ENCODE peak calls at places on chromosomes 7 and 10, in five cellular contexts. One of them, this sample, is unnamed.

GRCh38 chr7:76507723-76508406 is 2.5 kb upstream of the UPK3B start:
- DNase-seq in progenitor cell of endocrine pancreas: no peak
- DNase-seq in GM23248: peak
- DNase-seq in left colon: no peak
- DNase-seq in GM06990: no peak
- DNase-seq in this sample: no peak

GRCh38 chr10:43949351-43949750 is 300.7 kb upstream of the ZNF32 start:
- DNase-seq in GM06990: no peak
- DNase-seq in GM23248: no peak
- DNase-seq in left colon: no peak
- DNase-seq in progenitor cell of endocrine pancreas: no peak
- DNase-seq in this sample: no peak

GRCh38 chr7:131513245-131514061 is 43.0 kb downstream of the PODXL start:
- DNase-seq in progenitor cell of endocrine pancreas: peak
- DNase-seq in GM23248: peak
- DNase-seq in left colon: peak
- DNase-seq in GM06990: peak
- DNase-seq in this sample: peak

GRCh38 chr7:7969306-7970112 is 913 bp downstream of the GLCCI1 start:
- DNase-seq in progenitor cell of endocrine pancreas: peak
- DNase-seq in GM23248: peak
- DNase-seq in GM06990: peak
- DNase-seq in left colon: peak
- DNase-seq in this sample: no peak

GRCh38 chr10:69976795-69977546 is 75.7 kb upstream of the MACROH2A2 start:
- DNase-seq in GM06990: no peak
- DNase-seq in progenitor cell of endocrine pancreas: no peak
- DNase-seq in left colon: no peak
- DNase-seq in GM23248: no peak
- DNase-seq in this sample: no peak

GRCh38 chr10:99382181-99382580 is 48.2 kb downstream of the GOT1 start:
- DNase-seq in GM23248: peak
- DNase-seq in left colon: no peak
- DNase-seq in progenitor cell of endocrine pancreas: no peak
- DNase-seq in GM06990: no peak
- DNase-seq in this sample: no peak

GRCh38 chr7:67794544-67794943 is 797.9 kb downstream of the TYW1 start:
- DNase-seq in progenitor cell of endocrine pancreas: no peak
- DNase-seq in GM06990: no peak
- DNase-seq in GM23248: no peak
- DNase-seq in left colon: no peak
- DNase-seq in this sample: no peak

GRCh38 chr7:107687656-107688055 is 27.0 kb downstream of the SLC26A4 start:
- DNase-seq in progenitor cell of endocrine pancreas: no peak
- DNase-seq in GM23248: peak
- DNase-seq in left colon: no peak
- DNase-seq in GM06990: no peak
- DNase-seq in this sample: no peak

GRCh38 chr7:115683093-115683492 is 347.5 kb downstream of the TFEC start:
- DNase-seq in progenitor cell of endocrine pancreas: no peak
- DNase-seq in GM23248: no peak
- DNase-seq in GM06990: no peak
- DNase-seq in left colon: no peak
- DNase-seq in this sample: no peak

GRCh38 chr10:60732240-60733188 is 45.8 kb upstream of the CDK1 start:
- DNase-seq in GM06990: no peak
- DNase-seq in GM23248: peak
- DNase-seq in progenitor cell of endocrine pancreas: no peak
- DNase-seq in left colon: peak
- DNase-seq in this sample: no peak

GRCh38 chr7:79820387-79820786 is 314.2 kb upstream of the GNAI1 start:
- DNase-seq in GM23248: peak
- DNase-seq in left colon: peak
- DNase-seq in progenitor cell of endocrine pancreas: no peak
- DNase-seq in GM06990: no peak
- DNase-seq in this sample: no peak

GRCh38 chr7:44128721-44129582 is 5.6 kb upstream of the POLD2 start:
- DNase-seq in left colon: no peak
- DNase-seq in GM06990: no peak
- DNase-seq in progenitor cell of endocrine pancreas: no peak
- DNase-seq in GM23248: no peak
- DNase-seq in this sample: no peak

GRCh38 chr10:4214912-4215311 is 429.9 kb upstream of the KLF6 start:
- DNase-seq in GM06990: no peak
- DNase-seq in left colon: no peak
- DNase-seq in GM23248: peak
- DNase-seq in progenitor cell of endocrine pancreas: no peak
- DNase-seq in this sample: no peak

GRCh38 chr7:145152589-145152988 is 316.7 kb upstream of the TPK1 start:
- DNase-seq in progenitor cell of endocrine pancreas: no peak
- DNase-seq in GM23248: no peak
- DNase-seq in GM06990: no peak
- DNase-seq in left colon: no peak
- DNase-seq in this sample: no peak

GRCh38 chr10:48207853-48208252 is 66.6 kb downstream of the FRMPD2 start:
- DNase-seq in left colon: no peak
- DNase-seq in GM23248: no peak
- DNase-seq in GM06990: no peak
- DNase-seq in progenitor cell of endocrine pancreas: no peak
- DNase-seq in this sample: no peak

GRCh38 chr7:70193514-70193913 is 595.2 kb downstream of the AUTS2 start:
- DNase-seq in GM23248: peak
- DNase-seq in GM06990: no peak
- DNase-seq in left colon: no peak
- DNase-seq in progenitor cell of endocrine pancreas: no peak
- DNase-seq in this sample: peak

GRCh38 chr7:154857240-154857639 is 145.7 kb downstream of the PAXIP1 start:
- DNase-seq in left colon: no peak
- DNase-seq in GM06990: no peak
- DNase-seq in GM23248: no peak
- DNase-seq in progenitor cell of endocrine pancreas: no peak
- DNase-seq in this sample: no peak

GRCh38 chr10:62543566-62543965 is 169.4 kb downstream of the ZNF365 start:
- DNase-seq in progenitor cell of endocrine pancreas: no peak
- DNase-seq in GM23248: no peak
- DNase-seq in GM06990: no peak
- DNase-seq in left colon: no peak
- DNase-seq in this sample: no peak

GRCh38 chr7:131578602-131579001 is 22.2 kb upstream of the PODXL start:
- DNase-seq in GM06990: no peak
- DNase-seq in left colon: no peak
- DNase-seq in GM23248: no peak
- DNase-seq in progenitor cell of endocrine pancreas: no peak
- DNase-seq in this sample: no peak

GRCh38 chr10:105258036-105258673 is 617.1 kb downstream of the SORCS3 start:
- DNase-seq in progenitor cell of endocrine pancreas: no peak
- DNase-seq in GM06990: no peak
- DNase-seq in left colon: no peak
- DNase-seq in GM23248: no peak
- DNase-seq in this sample: no peak

GRCh38 chr7:154202002-154202401 is 149.8 kb downstream of the DPP6 start:
- DNase-seq in progenitor cell of endocrine pancreas: no peak
- DNase-seq in GM23248: no peak
- DNase-seq in left colon: no peak
- DNase-seq in GM06990: no peak
- DNase-seq in this sample: no peak